ENCODE peak calls at places on chromosomes 3 and 15, in six cellular contexts. I is HCT116; E is fibroblast of lung; A is posterior vena cava; P is effector CD4-positive, alpha-beta T cell; Y is stimulated activated CD8-positive, alpha-beta memory T cell treated with anti-CD3 and anti-CD28 coated beads, Interleukin-12 subunit alpha, Interleukin-12 subunit beta, amount 100 ng/mL, for 4 hours. U is an unnamed sample.

GRCh38 chr3:95302044-95302443 is 1239.2 kb downstream of the NSUN3 start:
- DNase-seq in I (no peak), P (no peak), A (no peak), Y (no peak), E (peak), U (no peak)

GRCh38 chr15:75554717-75555116 is 24.4 kb downstream of the PTPN9 start:
- DNase-seq in I (no peak), A (no peak), E (peak), P (no peak), Y (no peak), U (no peak)

GRCh38 chr3:116445291-116445841 is at the start of gene LSAMP:
- DNase-seq in I (no peak), E (peak), A (peak), P (no peak), Y (no peak), U (no peak)

GRCh38 chr15:22942306-22942855 is 37.8 kb downstream of the CYFIP1 start:
- DNase-seq in A (peak), E (no peak), I (no peak), Y (no peak), P (no peak), U (no peak)

GRCh38 chr3:17013571-17013970 is 128.8 kb downstream of the PLCL2 start:
- DNase-seq in I (no peak), A (no peak), Y (no peak), E (no peak), P (no peak), U (no peak)

GRCh38 chr3:56590814-56591213 is 33.8 kb downstream of the CCDC66 start:
- DNase-seq in E (peak), I (no peak), A (no peak), Y (no peak), P (no peak), U (no peak)

GRCh38 chr15:81001180-81002003 is 669 bp downstream of the TLNRD1 start:
- DNase-seq in I (no peak), P (peak), A (peak), Y (peak), E (peak), U (peak)

GRCh38 chr3:32391643-32392529 is at the start of gene CMTM7:
- DNase-seq in A (peak), Y (peak), I (peak), E (peak), P (peak), U (peak)

GRCh38 chr3:97612632-97613031 is 151.9 kb upstream of the ARL6 start:
- DNase-seq in I (no peak), A (no peak), E (no peak), Y (no peak), P (no peak), U (no peak)

GRCh38 chr3:77254967-77255831 is 215.3 kb downstream of the ROBO2 start:
- DNase-seq in E (peak), I (no peak), A (no peak), P (no peak), Y (no peak), U (no peak)

GRCh38 chr3:123300572-123300971 is 98.8 kb downstream of the SEC22A start:
- DNase-seq in E (no peak), P (no peak), I (no peak), A (peak), Y (no peak), U (no peak)

GRCh38 chr15:71272932-71273331 is 157.7 kb downstream of the THSD4 start:
- DNase-seq in E (peak), P (no peak), Y (no peak), A (no peak), I (no peak), U (no peak)

GRCh38 chr3:158789592-158789991 is 12.3 kb upstream of the MFSD1 start:
- DNase-seq in A (no peak), Y (no peak), I (no peak), P (no peak), E (peak), U (no peak)

GRCh38 chr15:25743160-25743908 is 119.8 kb downstream of the ATP10A start:
- DNase-seq in Y (no peak), P (no peak), I (no peak), A (no peak), E (no peak), U (no peak)

GRCh38 chr3:30510596-30510995 is 95.8 kb upstream of the TGFBR2 start:
- DNase-seq in A (no peak), P (no peak), Y (no peak), E (no peak), I (no peak), U (no peak)

GRCh38 chr3:114827495-114827894 is 319.6 kb downstream of the ZBTB20 start:
- DNase-seq in P (no peak), I (peak), E (peak), A (no peak), Y (no peak), U (no peak)

GRCh38 chr15:44712108-44713005 is 1.0 kb downstream of the B2M start:
- DNase-seq in P (peak), Y (no peak), I (peak), A (peak), E (peak), U (peak)

GRCh38 chr15:59950603-59951388 is 53.3 kb upstream of the FOXB1 start:
- DNase-seq in E (no peak), P (no peak), I (no peak), Y (no peak), A (no peak), U (no peak)

GRCh38 chr15:67799801-67800205 is 25.5 kb upstream of the SKOR1 start:
- DNase-seq in I (no peak), E (no peak), P (no peak), A (no peak), Y (no peak), U (no peak)

GRCh38 chr3:50972029-50972428 is 297.3 kb downstream of the DOCK3 start:
- DNase-seq in Y (no peak), P (no peak), E (no peak), I (no peak), A (no peak), U (no peak)

GRCh38 chr3:138939563-138940241 is 7.2 kb downstream of the FOXL2 start:
- DNase-seq in E (no peak), P (no peak), A (peak), Y (no peak), I (no peak), U (peak)

GRCh38 chr3:179768080-179768479 is 115.2 kb downstream of the USP13 start:
- DNase-seq in I (no peak), Y (no peak), A (no peak), E (peak), P (no peak), U (no peak)

GRCh38 chr3:47578691-47579632 is at the start of gene CSPG5:
- DNase-seq in Y (peak), E (no peak), I (no peak), P (peak), A (no peak), U (peak)

GRCh38 chr15:27249723-27250160 is 278.8 kb downstream of the GABRG3 start:
- DNase-seq in I (no peak), A (no peak), P (no peak), Y (no peak), E (no peak), U (no peak)

GRCh38 chr3:185216587-185216918 is 37.3 kb downstream of the EHHADH start:
- DNase-seq in E (no peak), I (no peak), Y (no peak), A (no peak), P (no peak), U (no peak)

GRCh38 chr15:65377976-65378366 is at the start of gene IGDCC3:
- DNase-seq in Y (no peak), I (no peak), A (no peak), E (peak), P (no peak), U (no peak)

GRCh38 chr15:65655026-65655425 is 33.3 kb downstream of the SLC24A1 start:
- DNase-seq in A (no peak), P (no peak), E (no peak), I (no peak), Y (no peak), U (no peak)

GRCh38 chr3:103968751-103969150 is 1398.0 kb upstream of the ALCAM start:
- DNase-seq in I (no peak), P (no peak), E (no peak), Y (no peak), A (no peak), U (no peak)

GRCh38 chr3:58251653-58252052 is 14.1 kb downstream of the ABHD6 start:
- DNase-seq in P (no peak), Y (no peak), A (no peak), E (no peak), I (no peak), U (no peak)

GRCh38 chr3:52891615-52892081 is 5.7 kb downstream of the STIMATE start:
- DNase-seq in Y (no peak), E (peak), P (no peak), A (no peak), I (no peak), U (no peak)

GRCh38 chr3:61684386-61684785 is 123.0 kb downstream of the PTPRG start:
- DNase-seq in A (no peak), I (no peak), E (no peak), Y (no peak), P (no peak), U (no peak)

GRCh38 chr15:94027571-94027970 is 203.8 kb upstream of the MCTP2 start:
- DNase-seq in P (no peak), E (no peak), A (no peak), Y (no peak), I (no peak), U (no peak)

GRCh38 chr15:74337607-74338211 is 29.7 kb downstream of the CYP11A1 start:
- DNase-seq in I (no peak), E (no peak), A (no peak), P (no peak), Y (no peak), U (no peak)

GRCh38 chr3:110343945-110344344 is 727.7 kb upstream of the NECTIN3 start:
- DNase-seq in A (no peak), Y (no peak), E (no peak), P (no peak), I (no peak), U (no peak)

GRCh38 chr3:170997966-170998913 is 28.3 kb downstream of the SLC2A2 start:
- DNase-seq in P (no peak), E (peak), A (no peak), I (no peak), Y (no peak), U (no peak)

GRCh38 chr3:132134611-132135010 is 99.8 kb upstream of the CPNE4 start:
- DNase-seq in P (no peak), I (no peak), E (peak), A (no peak), Y (no peak), U (no peak)